ENCODE peak calls at places on chromosomes 12 and 14, in four cellular contexts. One of them, this sample, is unnamed.

GRCh38 chr14:51495319-51495718 is 156.4 kb upstream of the FRMD6 start:
- DNase-seq in HepG2: no peak
- DNase-seq in GM12878: no peak
- DNase-seq in K562: no peak
- DNase-seq in this sample: no peak

GRCh38 chr12:2084553-2085296 is 31.9 kb downstream of the CACNA1C start:
- DNase-seq in HepG2: no peak
- DNase-seq in GM12878: no peak
- DNase-seq in K562: no peak
- DNase-seq in this sample: no peak

GRCh38 chr12:48486261-48486660 is 4.0 kb downstream of the C12orf54 start:
- DNase-seq in HepG2: no peak
- DNase-seq in GM12878: no peak
- DNase-seq in K562: no peak
- DNase-seq in this sample: no peak

GRCh38 chr12:122738561-122738960 is 7.9 kb upstream of the HCAR1 start:
- DNase-seq in HepG2: no peak
- DNase-seq in GM12878: no peak
- DNase-seq in K562: no peak
- DNase-seq in this sample: no peak

GRCh38 chr12:29782285-29782820 is 1.4 kb downstream of the TMTC1 start:
- DNase-seq in HepG2: no peak
- DNase-seq in GM12878: no peak
- DNase-seq in K562: no peak
- DNase-seq in this sample: no peak

GRCh38 chr12:40745386-40745785 is 53.1 kb downstream of the CNTN1 start:
- DNase-seq in HepG2: no peak
- DNase-seq in GM12878: no peak
- DNase-seq in K562: no peak
- DNase-seq in this sample: no peak

GRCh38 chr12:104347374-104348075 is 44.0 kb downstream of the EID3 start:
- DNase-seq in HepG2: no peak
- DNase-seq in GM12878: no peak
- DNase-seq in K562: no peak
- DNase-seq in this sample: no peak

GRCh38 chr14:65333926-65334687 is 78.4 kb upstream of the FUT8 start:
- DNase-seq in HepG2: no peak
- DNase-seq in GM12878: no peak
- DNase-seq in K562: no peak
- DNase-seq in this sample: no peak

GRCh38 chr14:49769171-49769570 is 1.2 kb downstream of the KLHDC2 start:
- DNase-seq in HepG2: peak
- DNase-seq in GM12878: no peak
- DNase-seq in K562: peak
- DNase-seq in this sample: peak

GRCh38 chr14:39467889-39468524 is 35.8 kb upstream of the FBXO33 start:
- DNase-seq in HepG2: peak
- DNase-seq in GM12878: no peak
- DNase-seq in K562: peak
- DNase-seq in this sample: no peak

GRCh38 chr12:53844989-53845836 is 93.4 kb upstream of the HOXC13 start:
- DNase-seq in HepG2: no peak
- DNase-seq in GM12878: no peak
- DNase-seq in K562: no peak
- DNase-seq in this sample: no peak

GRCh38 chr12:107461222-107461980 is 224.2 kb upstream of the PWP1 start:
- DNase-seq in HepG2: no peak
- DNase-seq in GM12878: no peak
- DNase-seq in K562: no peak
- DNase-seq in this sample: peak

GRCh38 chr12:130849561-130850417 is 10.7 kb upstream of the STX2 start:
- DNase-seq in HepG2: peak
- DNase-seq in GM12878: no peak
- DNase-seq in K562: no peak
- DNase-seq in this sample: no peak

GRCh38 chr12:78863482-78864427 is 819 bp upstream of the SYT1 start:
- DNase-seq in HepG2: no peak
- DNase-seq in GM12878: no peak
- DNase-seq in K562: no peak
- DNase-seq in this sample: peak

GRCh38 chr12:123916729-123917128 is 55.9 kb downstream of the CCDC92 start:
- DNase-seq in HepG2: no peak
- DNase-seq in GM12878: no peak
- DNase-seq in K562: no peak
- DNase-seq in this sample: no peak

GRCh38 chr12:106753526-106753925 is 21.0 kb upstream of the RIC8B start:
- DNase-seq in HepG2: no peak
- DNase-seq in GM12878: peak
- DNase-seq in K562: no peak
- DNase-seq in this sample: no peak

GRCh38 chr14:72128629-72129028 is 196.4 kb downstream of the RGS6 start:
- DNase-seq in HepG2: no peak
- DNase-seq in GM12878: no peak
- DNase-seq in K562: no peak
- DNase-seq in this sample: no peak

DNA sequence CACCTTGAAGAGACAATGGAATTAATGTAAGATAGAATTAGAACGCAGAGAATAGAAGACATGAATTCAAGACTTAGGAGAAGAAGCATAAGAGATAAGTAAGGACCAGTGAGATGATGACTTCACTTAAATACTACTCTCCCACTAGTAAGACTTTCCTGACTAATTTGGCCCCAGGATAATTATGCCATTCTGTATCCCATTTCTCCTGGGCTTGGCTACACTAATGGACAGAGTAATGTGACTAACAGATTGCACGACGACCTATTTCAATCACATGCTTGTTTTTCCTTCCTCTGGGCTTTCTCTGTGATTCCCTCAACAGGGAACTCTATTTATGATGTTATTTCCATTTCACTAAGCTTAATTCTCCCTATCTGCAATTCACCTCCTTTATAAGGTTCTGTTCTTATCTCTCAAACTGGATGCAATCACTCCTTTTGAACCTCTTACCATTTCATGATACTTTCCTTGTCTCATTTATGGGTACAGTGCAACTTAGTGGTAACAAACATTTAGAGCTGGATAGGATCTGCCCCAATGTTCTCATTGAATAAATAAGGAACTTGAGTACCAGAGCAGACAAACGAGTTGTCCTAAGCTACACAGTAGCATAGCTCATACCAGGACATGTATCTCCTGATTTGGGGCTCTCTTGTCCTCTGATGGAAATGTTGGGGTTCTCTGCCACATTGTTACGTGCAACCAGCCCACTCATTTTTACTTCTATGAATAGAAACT is 102.7 kb downstream of the BTG1 start:
- DNase-seq in HepG2: no peak
- DNase-seq in GM12878: no peak
- DNase-seq in K562: no peak
- DNase-seq in this sample: no peak
- TF ChIP-seq SIN3A in HepG2: no peak
- TF ChIP-seq SIN3A in GM12878: no peak
- TF ChIP-seq SIN3A in K562: no peak
- TF ChIP-seq SIN3A in this sample: no peak

DNA sequence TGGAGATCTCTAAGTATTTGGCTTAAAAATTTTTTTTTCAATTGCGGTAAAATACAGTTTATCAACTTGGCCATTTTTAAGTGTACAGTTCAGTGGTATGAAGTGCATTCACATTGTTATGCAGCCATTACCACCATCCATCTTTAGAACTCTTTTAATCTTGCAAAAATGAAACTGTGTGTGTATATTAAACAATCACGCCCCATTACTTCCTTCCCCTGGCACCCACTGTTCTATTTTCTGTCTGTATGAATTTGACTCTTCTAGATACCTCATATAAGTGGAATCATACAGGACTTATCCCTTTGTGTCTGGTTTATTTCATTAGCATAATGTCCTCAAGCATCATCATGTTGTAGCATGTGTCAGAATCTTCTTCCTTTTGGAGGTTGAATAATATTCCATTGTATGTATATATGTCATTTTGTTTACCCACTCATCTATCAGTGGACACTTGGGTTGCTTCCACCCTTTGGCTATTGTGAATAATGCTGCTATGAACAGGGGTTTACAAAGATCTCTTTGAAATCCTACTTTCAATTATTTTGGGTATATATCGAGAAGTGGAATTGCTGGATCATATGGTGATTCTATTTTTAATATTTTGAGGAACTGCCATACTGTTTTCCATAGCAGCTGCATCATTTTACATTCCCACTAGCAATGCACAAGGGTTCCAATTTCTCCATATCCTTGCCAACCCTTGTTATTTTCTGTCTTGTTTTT is 62.9 kb downstream of the SAMD4A start:
- DNase-seq in HepG2: no peak
- DNase-seq in GM12878: no peak
- DNase-seq in K562: no peak
- DNase-seq in this sample: no peak
- TF ChIP-seq SMC3 in HepG2: no peak
- TF ChIP-seq SMC3 in GM12878: no peak
- TF ChIP-seq SMC3 in K562: no peak
- TF ChIP-seq SMC3 in this sample: no peak

DNA sequence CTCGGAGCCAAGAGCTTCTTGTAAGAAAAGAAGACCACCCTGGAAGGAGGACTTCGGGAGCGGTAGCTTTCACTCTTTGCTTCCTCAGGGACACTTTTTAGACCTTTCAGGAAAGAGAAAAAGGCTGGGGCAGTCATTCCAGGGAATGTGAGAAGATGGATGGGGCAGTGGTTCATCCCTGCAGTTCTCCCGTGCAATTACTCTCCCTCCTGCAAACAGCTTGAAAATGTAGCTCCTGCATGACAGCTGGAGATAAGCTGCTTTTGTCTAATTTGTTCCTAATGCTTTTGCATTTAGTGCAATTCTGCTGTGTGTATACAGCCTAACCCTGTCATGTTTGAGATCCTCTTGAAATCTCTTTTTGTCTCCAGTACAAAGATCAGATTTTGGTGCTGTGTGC is 16.2 kb upstream of the MYO1H start:
- DNase-seq in HepG2: no peak
- DNase-seq in GM12878: no peak
- DNase-seq in K562: no peak
- DNase-seq in this sample: peak
- TF ChIP-seq REST in HepG2: no peak
- TF ChIP-seq REST in GM12878: no peak
- TF ChIP-seq REST in K562: no peak
- TF ChIP-seq REST in this sample: no peak

GRCh38 chr14:55599250-55599879 is 19.4 kb downstream of the KTN1 start:
- DNase-seq in HepG2: peak
- DNase-seq in GM12878: no peak
- DNase-seq in K562: peak
- DNase-seq in this sample: no peak
- TF ChIP-seq SIN3A in HepG2: no peak
- TF ChIP-seq SIN3A in GM12878: no peak
- TF ChIP-seq SIN3A in K562: no peak
- TF ChIP-seq SIN3A in this sample: no peak

GRCh38 chr12:117472983-117473382 is 111.6 kb upstream of the NOS1 start:
- DNase-seq in HepG2: peak
- DNase-seq in GM12878: no peak
- DNase-seq in K562: peak
- DNase-seq in this sample: peak
- TF ChIP-seq SMC3 in HepG2: no peak
- TF ChIP-seq SMC3 in GM12878: no peak
- TF ChIP-seq SMC3 in K562: peak
- TF ChIP-seq SMC3 in this sample: peak

GRCh38 chr12:897386-897785 is 52.1 kb downstream of the RAD52 start:
- DNase-seq in HepG2: no peak
- DNase-seq in GM12878: no peak
- DNase-seq in K562: no peak
- DNase-seq in this sample: peak
- TF ChIP-seq REST in HepG2: no peak
- TF ChIP-seq REST in GM12878: no peak
- TF ChIP-seq REST in K562: no peak
- TF ChIP-seq REST in this sample: no peak

This sample was measured in SK-N-SH.